ENCODE peak calls at places on chromosome 5, in nine cellular contexts. X is NCI-H460, B is Daoy, L is endothelial cell, A is AG10803, M is C1 segment of cervical spinal cord, S is NCI-H1092, H is cardiac fibroblast, V is WERI-Rb-1. N is an unnamed sample.

GRCh38 chr5:154190652-154191304 is at the start of gene GALNT10:
- DNase-seq in M (peak; percentile 76), S (no peak), A (peak; percentile 76), X (peak; percentile 56), H (peak; percentile 84), L (peak; percentile 66), V (peak; percentile 52), B (peak; percentile 84), N (peak; percentile 77)

GRCh38 chr5:3197699-3198098 is 397.9 kb upstream of the IRX1 start:
- DNase-seq in L (peak; percentile 33), V (no peak), H (no peak), S (peak; percentile 79), M (peak; percentile 45), B (peak; percentile 41), X (no peak), A (no peak), N (no peak)

GRCh38 chr5:76546497-76547102 is 76.6 kb downstream of the F2RL2 start:
- DNase-seq in S (no peak), X (no peak), L (no peak), V (no peak), A (no peak), H (no peak), B (no peak), M (no peak), N (no peak)

GRCh38 chr5:50958852-50959457 is 292.5 kb downstream of the PARP8 start:
- DNase-seq in H (peak; percentile 41), V (peak; percentile 17), B (peak; percentile 20), S (peak; percentile 38), L (peak; percentile 58), X (peak; percentile 48), M (no peak), A (peak; percentile 31), N (no peak)

GRCh38 chr5:179294891-179295777 is 50.1 kb downstream of the ADAMTS2 start:
- DNase-seq in L (no peak), X (no peak), M (no peak), A (peak; percentile 89), H (peak; percentile 70), V (no peak), S (peak; percentile 33), B (no peak), N (no peak)

GRCh38 chr5:159712672-159713071 is 203.6 kb upstream of the ADRA1B start:
- DNase-seq in V (no peak), L (no peak), B (peak; percentile 20), S (no peak), X (no peak), H (no peak), M (no peak), A (no peak), N (no peak)

GRCh38 chr5:115599924-115600323 is 2.4 kb downstream of the TICAM2 start:
- DNase-seq in S (no peak), L (no peak), M (no peak), B (no peak), V (no peak), X (no peak), H (peak; percentile 40), A (no peak), N (no peak)

GRCh38 chr5:137753227-137753985 is 757 bp downstream of the HNRNPA0 start:
- DNase-seq in V (peak; percentile 24), B (no peak), L (peak; percentile 34), H (no peak), M (no peak), S (no peak), X (no peak), A (no peak), N (peak; percentile 72)

GRCh38 chr5:60540855-60541805 is 158.8 kb downstream of the DEPDC1B start:
- DNase-seq in X (peak; percentile 94), A (peak; percentile 75), S (no peak), H (peak; percentile 74), B (no peak), M (no peak), L (no peak), V (no peak), N (no peak)

GRCh38 chr5:62183727-62184126 is 122.3 kb upstream of the KIF2A start:
- DNase-seq in S (no peak), X (no peak), A (no peak), L (no peak), H (no peak), B (no peak), V (no peak), M (no peak), N (no peak)

GRCh38 chr5:138884094-138884493 is 9.0 kb upstream of the LRRTM2 start:
- DNase-seq in A (no peak), L (no peak), X (no peak), M (no peak), V (no peak), S (no peak), H (no peak), B (no peak), N (no peak)

GRCh38 chr5:17127743-17128231 is 89.6 kb upstream of the BASP1 start:
- DNase-seq in L (no peak), H (peak; percentile 68), A (peak; percentile 80), X (peak; percentile 65), M (no peak), B (peak; percentile 78), V (no peak), S (no peak), N (no peak)

GRCh38 chr5:116883875-116884274 is 309.3 kb upstream of the SEMA6A start:
- DNase-seq in L (no peak), X (no peak), H (no peak), S (no peak), V (no peak), M (no peak), A (no peak), B (no peak), N (no peak)

GRCh38 chr5:122770479-122770878 is 4.4 kb upstream of the SNX2 start:
- DNase-seq in M (no peak), L (no peak), X (no peak), V (no peak), A (no peak), S (no peak), H (peak; percentile 57), B (no peak), N (no peak)

N was measured in type B pancreatic cell.